ENCODE peak calls at places on chromosomes 4 and X, in five cellular contexts. One of them, this sample, is unnamed.

GRCh38 chrX:72100824-72101351 is 30.8 kb downstream of the RTL5 start:
- DNase-seq in cardiac fibroblast: no peak
- DNase-seq in ecto neural progenitor cell: no peak
- DNase-seq in stimulated activated naive B cell treated with anti-CD40 and anti-IgM and Interleukin-4, amounts not matched to agents 10 μg/mL and 1 μg/mL and 100 μg/mL, for 72 hours: peak
- DNase-seq in iPS-NIHi11: no peak
- DNase-seq in this sample: no peak

GRCh38 chr4:30744386-30744785 is 24.2 kb downstream of the PCDH7 start:
- DNase-seq in ecto neural progenitor cell: no peak
- DNase-seq in stimulated activated naive B cell treated with anti-CD40 and anti-IgM and Interleukin-4, amounts not matched to agents 10 μg/mL and 1 μg/mL and 100 μg/mL, for 72 hours: no peak
- DNase-seq in cardiac fibroblast: no peak
- DNase-seq in iPS-NIHi11: no peak
- DNase-seq in this sample: no peak

GRCh38 chr4:123052007-123052406 is 129.6 kb upstream of the NUDT6 start:
- DNase-seq in iPS-NIHi11: no peak
- DNase-seq in ecto neural progenitor cell: no peak
- DNase-seq in stimulated activated naive B cell treated with anti-CD40 and anti-IgM and Interleukin-4, amounts not matched to agents 10 μg/mL and 1 μg/mL and 100 μg/mL, for 72 hours: no peak
- DNase-seq in cardiac fibroblast: no peak
- DNase-seq in this sample: no peak

GRCh38 chr4:155807021-155807420 is 48.2 kb downstream of the GUCY1B1 start:
- DNase-seq in iPS-NIHi11: no peak
- DNase-seq in ecto neural progenitor cell: no peak
- DNase-seq in cardiac fibroblast: no peak
- DNase-seq in stimulated activated naive B cell treated with anti-CD40 and anti-IgM and Interleukin-4, amounts not matched to agents 10 μg/mL and 1 μg/mL and 100 μg/mL, for 72 hours: no peak
- DNase-seq in this sample: no peak

GRCh38 chr4:108683479-108683878 is 33.1 kb downstream of the OSTC start:
- DNase-seq in ecto neural progenitor cell: no peak
- DNase-seq in cardiac fibroblast: peak
- DNase-seq in iPS-NIHi11: peak
- DNase-seq in stimulated activated naive B cell treated with anti-CD40 and anti-IgM and Interleukin-4, amounts not matched to agents 10 μg/mL and 1 μg/mL and 100 μg/mL, for 72 hours: no peak
- DNase-seq in this sample: peak

GRCh38 chr4:183610033-183610432 is 49.0 kb downstream of the RWDD4 start:
- DNase-seq in cardiac fibroblast: peak
- DNase-seq in stimulated activated naive B cell treated with anti-CD40 and anti-IgM and Interleukin-4, amounts not matched to agents 10 μg/mL and 1 μg/mL and 100 μg/mL, for 72 hours: no peak
- DNase-seq in iPS-NIHi11: no peak
- DNase-seq in ecto neural progenitor cell: no peak
- DNase-seq in this sample: no peak

GRCh38 chr4:98253499-98253898 is 7.7 kb upstream of the RAP1GDS1 start:
- DNase-seq in cardiac fibroblast: no peak
- DNase-seq in ecto neural progenitor cell: no peak
- DNase-seq in stimulated activated naive B cell treated with anti-CD40 and anti-IgM and Interleukin-4, amounts not matched to agents 10 μg/mL and 1 μg/mL and 100 μg/mL, for 72 hours: no peak
- DNase-seq in iPS-NIHi11: no peak
- DNase-seq in this sample: no peak

GRCh38 chr4:147025042-147025441 is 79.4 kb upstream of the TTC29 start:
- DNase-seq in iPS-NIHi11: no peak
- DNase-seq in stimulated activated naive B cell treated with anti-CD40 and anti-IgM and Interleukin-4, amounts not matched to agents 10 μg/mL and 1 μg/mL and 100 μg/mL, for 72 hours: no peak
- DNase-seq in cardiac fibroblast: peak
- DNase-seq in ecto neural progenitor cell: no peak
- DNase-seq in this sample: no peak

GRCh38 chr4:112766422-112766821 is 129.5 kb downstream of the LARP7 start:
- DNase-seq in ecto neural progenitor cell: no peak
- DNase-seq in iPS-NIHi11: peak
- DNase-seq in stimulated activated naive B cell treated with anti-CD40 and anti-IgM and Interleukin-4, amounts not matched to agents 10 μg/mL and 1 μg/mL and 100 μg/mL, for 72 hours: no peak
- DNase-seq in cardiac fibroblast: peak
- DNase-seq in this sample: peak

GRCh38 chr4:118816538-118817177 is 19.3 kb downstream of the SEC24D start:
- DNase-seq in stimulated activated naive B cell treated with anti-CD40 and anti-IgM and Interleukin-4, amounts not matched to agents 10 μg/mL and 1 μg/mL and 100 μg/mL, for 72 hours: no peak
- DNase-seq in cardiac fibroblast: peak
- DNase-seq in iPS-NIHi11: no peak
- DNase-seq in ecto neural progenitor cell: no peak
- DNase-seq in this sample: no peak

GRCh38 chr4:1775731-1776500 is 17.2 kb upstream of the FGFR3 start:
- DNase-seq in iPS-NIHi11: no peak
- DNase-seq in cardiac fibroblast: no peak
- DNase-seq in ecto neural progenitor cell: no peak
- DNase-seq in stimulated activated naive B cell treated with anti-CD40 and anti-IgM and Interleukin-4, amounts not matched to agents 10 μg/mL and 1 μg/mL and 100 μg/mL, for 72 hours: peak
- DNase-seq in this sample: no peak

GRCh38 chr4:6250984-6251295 is 18.7 kb upstream of the WFS1 start:
- DNase-seq in ecto neural progenitor cell: no peak
- DNase-seq in iPS-NIHi11: no peak
- DNase-seq in cardiac fibroblast: no peak
- DNase-seq in stimulated activated naive B cell treated with anti-CD40 and anti-IgM and Interleukin-4, amounts not matched to agents 10 μg/mL and 1 μg/mL and 100 μg/mL, for 72 hours: no peak
- DNase-seq in this sample: no peak

GRCh38 chr4:53905935-53906377 is 158.4 kb downstream of the CHIC2 start:
- DNase-seq in ecto neural progenitor cell: peak
- DNase-seq in iPS-NIHi11: peak
- DNase-seq in stimulated activated naive B cell treated with anti-CD40 and anti-IgM and Interleukin-4, amounts not matched to agents 10 μg/mL and 1 μg/mL and 100 μg/mL, for 72 hours: no peak
- DNase-seq in cardiac fibroblast: peak
- DNase-seq in this sample: peak

GRCh38 chrX:133943507-133943906 is 41.9 kb downstream of the GPC3 start:
- DNase-seq in ecto neural progenitor cell: no peak
- DNase-seq in iPS-NIHi11: no peak
- DNase-seq in stimulated activated naive B cell treated with anti-CD40 and anti-IgM and Interleukin-4, amounts not matched to agents 10 μg/mL and 1 μg/mL and 100 μg/mL, for 72 hours: no peak
- DNase-seq in cardiac fibroblast: no peak
- DNase-seq in this sample: no peak

GRCh38 chr4:112315446-112315845 is 18.3 kb downstream of the ALPK1 start:
- DNase-seq in ecto neural progenitor cell: no peak
- DNase-seq in stimulated activated naive B cell treated with anti-CD40 and anti-IgM and Interleukin-4, amounts not matched to agents 10 μg/mL and 1 μg/mL and 100 μg/mL, for 72 hours: no peak
- DNase-seq in cardiac fibroblast: no peak
- DNase-seq in iPS-NIHi11: no peak
- DNase-seq in this sample: no peak

GRCh38 chrX:102129473-102129872 is 4.0 kb downstream of the TCEAL2 start:
- DNase-seq in stimulated activated naive B cell treated with anti-CD40 and anti-IgM and Interleukin-4, amounts not matched to agents 10 μg/mL and 1 μg/mL and 100 μg/mL, for 72 hours: no peak
- DNase-seq in iPS-NIHi11: no peak
- DNase-seq in ecto neural progenitor cell: no peak
- DNase-seq in cardiac fibroblast: peak
- DNase-seq in this sample: no peak

GRCh38 chr4:121308328-121308663 is 72.5 kb downstream of the QRFPR start:
- DNase-seq in iPS-NIHi11: no peak
- DNase-seq in ecto neural progenitor cell: no peak
- DNase-seq in cardiac fibroblast: no peak
- DNase-seq in stimulated activated naive B cell treated with anti-CD40 and anti-IgM and Interleukin-4, amounts not matched to agents 10 μg/mL and 1 μg/mL and 100 μg/mL, for 72 hours: no peak
- DNase-seq in this sample: no peak

GRCh38 chrX:39507034-39507433 is 590.7 kb downstream of the BCOR start:
- DNase-seq in iPS-NIHi11: no peak
- DNase-seq in stimulated activated naive B cell treated with anti-CD40 and anti-IgM and Interleukin-4, amounts not matched to agents 10 μg/mL and 1 μg/mL and 100 μg/mL, for 72 hours: no peak
- DNase-seq in cardiac fibroblast: no peak
- DNase-seq in ecto neural progenitor cell: peak
- DNase-seq in this sample: no peak

GRCh38 chr4:182869697-182870096 is 47.5 kb downstream of the DCTD start:
- DNase-seq in stimulated activated naive B cell treated with anti-CD40 and anti-IgM and Interleukin-4, amounts not matched to agents 10 μg/mL and 1 μg/mL and 100 μg/mL, for 72 hours: no peak
- DNase-seq in cardiac fibroblast: no peak
- DNase-seq in ecto neural progenitor cell: no peak
- DNase-seq in iPS-NIHi11: no peak
- DNase-seq in this sample: no peak

GRCh38 chr4:20538922-20539321 is 161.3 kb upstream of the PACRGL start:
- DNase-seq in cardiac fibroblast: no peak
- DNase-seq in iPS-NIHi11: no peak
- DNase-seq in ecto neural progenitor cell: no peak
- DNase-seq in stimulated activated naive B cell treated with anti-CD40 and anti-IgM and Interleukin-4, amounts not matched to agents 10 μg/mL and 1 μg/mL and 100 μg/mL, for 72 hours: no peak
- DNase-seq in this sample: no peak

GRCh38 chr4:2330119-2331042 is 68.5 kb upstream of the MXD4 start:
- DNase-seq in iPS-NIHi11: no peak
- DNase-seq in cardiac fibroblast: peak
- DNase-seq in stimulated activated naive B cell treated with anti-CD40 and anti-IgM and Interleukin-4, amounts not matched to agents 10 μg/mL and 1 μg/mL and 100 μg/mL, for 72 hours: no peak
- DNase-seq in ecto neural progenitor cell: peak
- DNase-seq in this sample: peak

GRCh38 chr4:114017120-114017917 is 37.9 kb upstream of the ARSJ start:
- DNase-seq in stimulated activated naive B cell treated with anti-CD40 and anti-IgM and Interleukin-4, amounts not matched to agents 10 μg/mL and 1 μg/mL and 100 μg/mL, for 72 hours: no peak
- DNase-seq in ecto neural progenitor cell: no peak
- DNase-seq in cardiac fibroblast: no peak
- DNase-seq in iPS-NIHi11: no peak
- DNase-seq in this sample: no peak

GRCh38 chr4:87451537-87451936 is 29.2 kb downstream of the NUDT9 start:
- DNase-seq in stimulated activated naive B cell treated with anti-CD40 and anti-IgM and Interleukin-4, amounts not matched to agents 10 μg/mL and 1 μg/mL and 100 μg/mL, for 72 hours: no peak
- DNase-seq in ecto neural progenitor cell: no peak
- DNase-seq in cardiac fibroblast: no peak
- DNase-seq in iPS-NIHi11: no peak
- DNase-seq in this sample: no peak

GRCh38 chr4:742742-743311 is 37.2 kb downstream of the PCGF3 start:
- DNase-seq in ecto neural progenitor cell: peak
- DNase-seq in cardiac fibroblast: peak
- DNase-seq in stimulated activated naive B cell treated with anti-CD40 and anti-IgM and Interleukin-4, amounts not matched to agents 10 μg/mL and 1 μg/mL and 100 μg/mL, for 72 hours: peak
- DNase-seq in iPS-NIHi11: peak
- DNase-seq in this sample: peak

GRCh38 chrX:19272452-19272851 is 71.3 kb upstream of the PDHA1 start:
- DNase-seq in stimulated activated naive B cell treated with anti-CD40 and anti-IgM and Interleukin-4, amounts not matched to agents 10 μg/mL and 1 μg/mL and 100 μg/mL, for 72 hours: no peak
- DNase-seq in ecto neural progenitor cell: no peak
- DNase-seq in cardiac fibroblast: no peak
- DNase-seq in iPS-NIHi11: no peak
- DNase-seq in this sample: no peak

GRCh38 chr4:67885727-67886126 is 1.9 kb upstream of the TMPRSS11D start:
- DNase-seq in cardiac fibroblast: peak
- DNase-seq in ecto neural progenitor cell: no peak
- DNase-seq in iPS-NIHi11: no peak
- DNase-seq in stimulated activated naive B cell treated with anti-CD40 and anti-IgM and Interleukin-4, amounts not matched to agents 10 μg/mL and 1 μg/mL and 100 μg/mL, for 72 hours: no peak
- DNase-seq in this sample: no peak

GRCh38 chr4:40199999-40200880 is 3.4 kb downstream of the RHOH start:
- DNase-seq in cardiac fibroblast: no peak
- DNase-seq in stimulated activated naive B cell treated with anti-CD40 and anti-IgM and Interleukin-4, amounts not matched to agents 10 μg/mL and 1 μg/mL and 100 μg/mL, for 72 hours: peak
- DNase-seq in ecto neural progenitor cell: no peak
- DNase-seq in iPS-NIHi11: no peak
- DNase-seq in this sample: no peak

GRCh38 chr4:100106982-100107381 is 83.3 kb downstream of the DDIT4L start:
- DNase-seq in stimulated activated naive B cell treated with anti-CD40 and anti-IgM and Interleukin-4, amounts not matched to agents 10 μg/mL and 1 μg/mL and 100 μg/mL, for 72 hours: peak
- DNase-seq in ecto neural progenitor cell: no peak
- DNase-seq in iPS-NIHi11: no peak
- DNase-seq in cardiac fibroblast: no peak
- DNase-seq in this sample: no peak

GRCh38 chr4:21656832-21657231 is 291.7 kb downstream of the KCNIP4 start:
- DNase-seq in ecto neural progenitor cell: no peak
- DNase-seq in iPS-NIHi11: no peak
- DNase-seq in cardiac fibroblast: peak
- DNase-seq in stimulated activated naive B cell treated with anti-CD40 and anti-IgM and Interleukin-4, amounts not matched to agents 10 μg/mL and 1 μg/mL and 100 μg/mL, for 72 hours: no peak
- DNase-seq in this sample: no peak

GRCh38 chrX:97898798-97899197 is 1015.1 kb downstream of the RPA4 start:
- DNase-seq in cardiac fibroblast: no peak
- DNase-seq in iPS-NIHi11: no peak
- DNase-seq in ecto neural progenitor cell: no peak
- DNase-seq in stimulated activated naive B cell treated with anti-CD40 and anti-IgM and Interleukin-4, amounts not matched to agents 10 μg/mL and 1 μg/mL and 100 μg/mL, for 72 hours: no peak
- DNase-seq in this sample: no peak

GRCh38 chr4:8589831-8590545 is 2.6 kb upstream of the CPZ start:
- DNase-seq in cardiac fibroblast: no peak
- DNase-seq in iPS-NIHi11: no peak
- DNase-seq in stimulated activated naive B cell treated with anti-CD40 and anti-IgM and Interleukin-4, amounts not matched to agents 10 μg/mL and 1 μg/mL and 100 μg/mL, for 72 hours: no peak
- DNase-seq in ecto neural progenitor cell: no peak
- DNase-seq in this sample: no peak